ENCODE peak calls at places on chromosome 4, in four cellular contexts. Z is neuronal stem cell, I is mesenchymal stem cell, V is kidney. D is an unnamed sample.

GRCh38 chr4:31124008-31124645 is 404.0 kb downstream of the PCDH7 start:
- DNase-seq in Z (no peak), V (no peak), I (no peak), D (no peak)

GRCh38 chr4:165031436-165032211 is at the start of gene TRIM60:
- DNase-seq in V (no peak), I (no peak), Z (no peak), D (no peak)

GRCh38 chr4:8461086-8461485 is 20.5 kb downstream of the TRMT44 start:
- DNase-seq in V (no peak), I (no peak), Z (no peak), D (no peak)

GRCh38 chr4:126582737-126583136 is 1050.0 kb upstream of the INTU start:
- DNase-seq in Z (no peak), I (peak; percentile 13), V (no peak), D (peak; percentile 69)

GRCh38 chr4:16636911-16637630 is 261.4 kb downstream of the LDB2 start:
- DNase-seq in I (no peak), V (no peak), Z (no peak), D (no peak)

GRCh38 chr4:139734201-139734874 is 68.7 kb downstream of the MGST2 start:
- DNase-seq in V (no peak), Z (no peak), I (peak; percentile 94), D (no peak)

GRCh38 chr4:55291227-55291629 is 54.8 kb upstream of the SRD5A3 start:
- DNase-seq in Z (no peak), I (peak; percentile 2), V (no peak), D (no peak)

GRCh38 chr4:147076179-147076578 is 130.5 kb upstream of the TTC29 start:
- DNase-seq in Z (no peak), I (no peak), V (no peak), D (no peak)

GRCh38 chr4:151573474-151573873 is 164.5 kb downstream of the FHIP1A start:
- DNase-seq in I (no peak), V (no peak), Z (no peak), D (no peak)

GRCh38 chr4:189204616-189205015 is 736.1 kb upstream of the FRG1 start:
- DNase-seq in I (no peak), Z (no peak), V (no peak), D (no peak)

GRCh38 chr4:189200346-189200745 is 740.3 kb upstream of the FRG1 start:
- DNase-seq in I (no peak), V (no peak), Z (no peak), D (no peak)

GRCh38 chr4:189202869-189203271 is 737.8 kb upstream of the FRG1 start:
- DNase-seq in Z (no peak), V (no peak), I (peak; percentile 81), D (no peak)

GRCh38 chr4:189198624-189199023 is 742.0 kb upstream of the FRG1 start:
- DNase-seq in V (no peak), Z (no peak), I (no peak), D (no peak)

GRCh38 chr4:189202182-189202868 is 738.3 kb upstream of the FRG1 start:
- DNase-seq in V (peak; percentile 75), I (peak; percentile 85), Z (peak; percentile 45), D (peak; percentile 78)
- H3K4me1 ChIP-seq in V (no peaks in the 10 kb centered on the region), I (peaks cover 1% of the 10 kb centered on the region), Z (no peaks in the 10 kb centered on the region), D (no peaks in the 10 kb centered on the region)

DNA sequence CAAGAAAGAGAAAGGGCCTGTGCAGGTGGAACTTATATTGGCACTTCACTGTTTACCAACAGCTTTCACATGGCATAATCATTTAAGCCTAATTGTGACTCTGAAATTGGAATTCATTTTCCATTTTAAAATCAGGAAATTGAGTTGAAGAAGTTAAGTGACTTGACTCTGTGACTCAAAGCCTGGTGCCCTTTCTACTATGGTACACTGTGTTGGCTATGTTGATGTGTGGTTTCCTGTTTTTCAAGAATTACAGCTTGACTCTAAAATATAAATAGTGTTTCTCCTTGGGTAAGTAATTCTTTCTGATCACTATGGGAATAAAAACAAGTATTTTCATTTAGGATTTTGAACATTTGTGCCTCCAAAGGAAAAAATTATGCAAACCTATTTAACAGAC is 4.3 kb downstream of the AFF1 start:
- DNase-seq in V (no peak), Z (no peak), I (peak; percentile 34), D (no peak)
- H3K4me3 ChIP-seq in V (peak overlapping the region; percentile 12), Z (no peak overlapping the region), I (no peak overlapping the region), D (peak overlapping the region; percentile 43)

DNA sequence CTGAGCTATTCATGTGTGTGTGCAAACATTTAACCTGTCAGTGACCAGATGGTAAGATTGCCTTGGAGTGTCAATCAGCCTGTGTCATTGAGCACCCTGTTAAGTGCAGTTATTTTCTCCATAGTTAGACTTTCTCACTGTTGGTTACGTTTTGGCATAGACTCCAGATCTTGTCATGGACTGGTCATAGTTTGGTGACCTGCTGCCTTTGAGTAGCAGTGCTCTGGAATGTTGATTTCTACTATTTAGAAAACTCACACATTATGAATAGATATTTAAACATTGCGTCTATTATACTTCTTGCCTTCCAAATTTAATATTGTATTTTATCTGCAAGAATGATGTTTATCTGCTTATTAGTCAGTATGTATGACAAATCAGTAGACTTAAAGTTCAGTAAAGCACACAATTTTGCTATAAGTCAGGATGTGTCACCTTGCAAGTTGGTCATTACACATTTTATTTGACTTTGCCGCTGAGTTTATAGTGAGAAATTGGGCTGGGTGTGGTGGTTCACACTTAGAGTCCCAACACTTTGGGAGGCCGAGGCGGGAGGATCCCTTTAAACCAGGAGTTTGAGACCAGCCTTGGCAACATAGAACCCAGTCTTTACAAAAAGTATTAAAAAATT is 42.4 kb downstream of the KIAA0232 start:
- DNase-seq in I (no peak), Z (no peak), V (no peak), D (no peak)
- H3K27ac ChIP-seq in I (no peak overlapping the region), Z (no peak overlapping the region), V (no peak overlapping the region), D (no peak overlapping the region)

GRCh38 chr4:89894654-89895652 is at the start of gene MMRN1:
- DNase-seq in V (no peak), Z (no peak), I (no peak), D (peak; percentile 53)
- H3K4me1 ChIP-seq in V (no peaks in the 10 kb centered on the region), Z (peaks cover 4% of the 10 kb centered on the region), I (no peaks in the 10 kb centered on the region), D (no peaks in the 10 kb centered on the region)